ENCODE peak calls at places on chromosomes 3 and 15, in five cellular contexts. One of them, this sample, is unnamed. For H3K36me3, the result is how much of the 10 kb centered on the place peaks cover.

GRCh38 chr15:62783303-62783957 is 259.1 kb upstream of the TPM1 start:
- ATAC-seq in K562: no peak
- ATAC-seq in upper lobe of left lung: no peak
- ATAC-seq in GM12878: no peak
- ATAC-seq in PC-3: no peak
- ATAC-seq in this sample: no peak

GRCh38 chr15:67082007-67082536 is 16.7 kb downstream of the SMAD3 start:
- ATAC-seq in K562: peak
- ATAC-seq in upper lobe of left lung: no peak
- ATAC-seq in GM12878: peak
- ATAC-seq in PC-3: no peak
- ATAC-seq in this sample: no peak

GRCh38 chr3:154243353-154243752 is 80.9 kb downstream of the DHX36 start:
- ATAC-seq in K562: no peak
- ATAC-seq in upper lobe of left lung: no peak
- ATAC-seq in GM12878: no peak
- ATAC-seq in PC-3: peak
- ATAC-seq in this sample: peak

GRCh38 chr15:30859091-30859874 is 44.4 kb upstream of the FAN1 start:
- ATAC-seq in K562: peak
- ATAC-seq in upper lobe of left lung: no peak
- ATAC-seq in GM12878: peak
- ATAC-seq in PC-3: peak
- ATAC-seq in this sample: no peak

GRCh38 chr3:16207031-16207430 is 32.6 kb downstream of the GALNT15 start:
- ATAC-seq in K562: no peak
- ATAC-seq in upper lobe of left lung: no peak
- ATAC-seq in GM12878: no peak
- ATAC-seq in PC-3: no peak
- ATAC-seq in this sample: no peak

GRCh38 chr3:108494862-108495531 is 15.4 kb downstream of the MYH15 start:
- ATAC-seq in K562: no peak
- ATAC-seq in upper lobe of left lung: no peak
- ATAC-seq in GM12878: no peak
- ATAC-seq in PC-3: peak
- ATAC-seq in this sample: peak

GRCh38 chr15:34494084-34494399 is 56.4 kb upstream of the GOLGA8A start:
- ATAC-seq in K562: no peak
- ATAC-seq in upper lobe of left lung: no peak
- ATAC-seq in GM12878: no peak
- ATAC-seq in PC-3: no peak
- ATAC-seq in this sample: no peak

GRCh38 chr15:80489030-80489594 is 84.9 kb downstream of the ARNT2 start:
- ATAC-seq in K562: no peak
- ATAC-seq in upper lobe of left lung: no peak
- ATAC-seq in GM12878: no peak
- ATAC-seq in PC-3: no peak
- ATAC-seq in this sample: peak

GRCh38 chr3:100197876-100198275 is 62.9 kb upstream of the TBC1D23 start:
- ATAC-seq in K562: no peak
- ATAC-seq in upper lobe of left lung: no peak
- ATAC-seq in GM12878: no peak
- ATAC-seq in PC-3: no peak
- ATAC-seq in this sample: no peak

GRCh38 chr3:12931273-12931905 is 90.0 kb upstream of the RPL32 start:
- ATAC-seq in K562: peak
- ATAC-seq in upper lobe of left lung: no peak
- ATAC-seq in GM12878: no peak
- ATAC-seq in PC-3: no peak
- ATAC-seq in this sample: no peak

GRCh38 chr3:75295013-75295412 is 369.1 kb upstream of the FRG2C start:
- ATAC-seq in K562: no peak
- ATAC-seq in upper lobe of left lung: no peak
- ATAC-seq in GM12878: no peak
- ATAC-seq in PC-3: no peak
- ATAC-seq in this sample: no peak

GRCh38 chr3:31086698-31087097 is 192.2 kb upstream of the GADL1 start:
- ATAC-seq in K562: no peak
- ATAC-seq in upper lobe of left lung: peak
- ATAC-seq in GM12878: no peak
- ATAC-seq in PC-3: no peak
- ATAC-seq in this sample: no peak

DNA sequence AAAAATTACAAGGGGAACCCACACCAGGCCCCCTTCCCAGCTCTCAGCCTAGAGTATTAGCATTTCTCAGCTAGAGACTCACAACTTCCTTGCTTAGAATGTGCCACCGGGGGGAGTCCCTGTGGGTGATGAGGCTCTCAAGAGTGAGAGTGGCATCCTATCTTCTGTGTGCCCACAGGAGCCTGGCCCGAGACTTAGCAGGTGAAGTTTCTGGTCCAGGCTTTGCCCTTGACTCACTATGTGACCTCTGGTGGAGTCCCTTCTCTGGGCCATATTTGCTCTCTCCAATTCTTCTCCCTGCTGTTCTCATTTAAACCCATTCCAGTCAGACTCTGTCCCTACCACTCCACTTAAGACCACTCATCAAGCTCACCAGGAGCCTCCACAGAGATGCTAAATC is 18.1 kb downstream of the CLK3 start:
- ATAC-seq in K562: no peak
- ATAC-seq in upper lobe of left lung: no peak
- ATAC-seq in GM12878: no peak
- ATAC-seq in PC-3: no peak
- ATAC-seq in this sample: no peak
- H3K36me3 ChIP-seq in K562: half or more
- H3K36me3 ChIP-seq in upper lobe of left lung: half or more
- H3K36me3 ChIP-seq in GM12878: under half
- H3K36me3 ChIP-seq in PC-3: under half
- H3K36me3 ChIP-seq in this sample: under half

GRCh38 chr15:85440451-85440850 is 60.0 kb downstream of the AKAP13 start:
- ATAC-seq in K562: no peak
- ATAC-seq in upper lobe of left lung: no peak
- ATAC-seq in GM12878: peak
- ATAC-seq in PC-3: no peak
- ATAC-seq in this sample: no peak
- H3K27ac ChIP-seq in K562: no peak
- H3K27ac ChIP-seq in upper lobe of left lung: no peak
- H3K27ac ChIP-seq in GM12878: peak
- H3K27ac ChIP-seq in PC-3: no peak
- H3K27ac ChIP-seq in this sample: peak

DNA sequence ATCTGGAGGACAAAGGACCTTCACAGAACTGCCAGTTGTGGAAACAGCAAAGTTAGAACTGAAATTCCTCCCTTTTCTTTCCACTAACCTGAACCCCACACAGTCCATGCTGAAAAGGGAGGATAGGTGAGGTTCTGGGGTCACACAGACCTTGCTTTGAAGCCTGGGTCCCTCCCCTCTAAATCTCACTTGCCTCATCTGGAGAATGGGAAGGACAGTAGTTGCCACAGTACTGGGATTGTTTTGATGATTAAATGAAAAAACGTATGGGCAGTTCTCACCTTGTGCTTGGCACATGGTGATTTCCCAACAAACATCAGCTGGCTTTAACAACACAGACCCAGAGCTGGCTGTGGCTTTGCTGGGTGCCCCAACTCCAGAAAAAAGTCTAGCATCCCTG is 166.5 kb upstream of the LRIG1 start:
- ATAC-seq in K562: no peak
- ATAC-seq in upper lobe of left lung: no peak
- ATAC-seq in GM12878: no peak
- ATAC-seq in PC-3: no peak
- ATAC-seq in this sample: no peak
- H3K36me3 ChIP-seq in K562: under half
- H3K36me3 ChIP-seq in upper lobe of left lung: under half
- H3K36me3 ChIP-seq in GM12878: under half
- H3K36me3 ChIP-seq in PC-3: under half
- H3K36me3 ChIP-seq in this sample: under half

GRCh38 chr3:156797368-156797767 is 28.8 kb upstream of the LEKR1 start:
- ATAC-seq in K562: no peak
- ATAC-seq in upper lobe of left lung: no peak
- ATAC-seq in GM12878: no peak
- ATAC-seq in PC-3: no peak
- ATAC-seq in this sample: no peak

GRCh38 chr3:156793400-156793799 is 32.8 kb upstream of the LEKR1 start:
- ATAC-seq in K562: no peak
- ATAC-seq in upper lobe of left lung: no peak
- ATAC-seq in GM12878: no peak
- ATAC-seq in PC-3: no peak
- ATAC-seq in this sample: no peak

GRCh38 chr3:156793851-156794250 is 32.3 kb upstream of the LEKR1 start:
- ATAC-seq in K562: no peak
- ATAC-seq in upper lobe of left lung: no peak
- ATAC-seq in GM12878: no peak
- ATAC-seq in PC-3: no peak
- ATAC-seq in this sample: no peak

GRCh38 chr3:156792945-156793344 is 33.2 kb upstream of the LEKR1 start:
- ATAC-seq in K562: peak
- ATAC-seq in upper lobe of left lung: no peak
- ATAC-seq in GM12878: peak
- ATAC-seq in PC-3: no peak
- ATAC-seq in this sample: no peak

DNA sequence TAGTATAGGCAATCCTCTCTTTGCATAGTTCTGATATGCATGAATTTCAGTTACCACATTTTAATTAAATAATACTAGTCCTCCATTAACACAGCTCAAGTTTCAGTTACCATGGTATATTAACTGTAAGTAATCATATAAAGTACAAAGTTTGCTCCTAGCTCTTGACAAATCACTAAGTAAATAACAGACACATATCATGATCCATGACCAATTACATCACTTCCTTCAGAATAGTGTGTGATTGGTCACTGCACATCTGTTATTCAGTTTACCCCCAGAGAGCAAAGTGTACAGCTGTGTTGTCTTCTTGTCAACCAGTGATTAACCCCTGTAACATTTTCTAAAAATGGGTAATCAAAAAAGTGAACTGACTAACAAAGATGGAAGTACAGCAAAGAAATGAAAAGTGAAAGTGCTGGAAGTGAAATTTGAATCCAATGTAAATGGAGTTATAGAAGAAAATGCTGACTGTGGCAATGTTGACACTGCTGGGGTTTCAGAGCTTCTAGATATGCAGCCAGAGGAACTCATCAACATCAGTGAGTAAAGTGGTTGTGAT is 30.2 kb upstream of the LEKR1 start:
- ATAC-seq in K562: peak
- ATAC-seq in upper lobe of left lung: no peak
- ATAC-seq in GM12878: peak
- ATAC-seq in PC-3: peak
- ATAC-seq in this sample: no peak
- H3K27ac ChIP-seq in K562: no peak
- H3K27ac ChIP-seq in upper lobe of left lung: no peak
- H3K27ac ChIP-seq in GM12878: no peak
- H3K27ac ChIP-seq in PC-3: peak
- H3K27ac ChIP-seq in this sample: no peak

GRCh38 chr3:151314593-151314992 is 2.0 kb downstream of the GPR87 start:
- ATAC-seq in K562: no peak
- ATAC-seq in upper lobe of left lung: no peak
- ATAC-seq in GM12878: no peak
- ATAC-seq in PC-3: no peak
- ATAC-seq in this sample: no peak

GRCh38 chr3:151314132-151314531 is 2.5 kb downstream of the GPR87 start:
- ATAC-seq in K562: no peak
- ATAC-seq in upper lobe of left lung: no peak
- ATAC-seq in GM12878: no peak
- ATAC-seq in PC-3: no peak
- ATAC-seq in this sample: no peak

GRCh38 chr3:151315136-151315535 is 1.5 kb downstream of the GPR87 start:
- ATAC-seq in K562: no peak
- ATAC-seq in upper lobe of left lung: no peak
- ATAC-seq in GM12878: no peak
- ATAC-seq in PC-3: peak
- ATAC-seq in this sample: no peak

GRCh38 chr3:151315846-151316245 is 774 bp downstream of the GPR87 start:
- ATAC-seq in K562: no peak
- ATAC-seq in upper lobe of left lung: no peak
- ATAC-seq in GM12878: no peak
- ATAC-seq in PC-3: no peak
- ATAC-seq in this sample: no peak

DNA sequence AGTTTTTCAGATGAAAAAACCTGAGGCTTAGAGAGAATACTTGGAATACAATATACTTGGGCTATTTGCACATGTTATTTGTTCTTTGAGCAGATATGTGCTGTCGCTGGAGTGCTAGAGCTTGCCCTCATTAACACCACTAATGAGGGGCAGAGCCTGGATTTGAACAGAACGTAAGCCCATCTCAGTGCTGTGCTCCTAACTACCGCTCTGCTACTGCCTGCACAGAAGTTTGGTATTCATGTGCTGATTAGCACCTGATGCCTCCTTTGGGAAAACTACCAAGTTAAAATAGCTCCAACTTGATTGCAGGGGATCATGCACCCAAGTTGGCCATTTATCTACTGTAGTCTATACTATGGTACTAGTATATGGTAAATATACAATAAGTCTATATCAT is 3.6 kb downstream of the GPR87 start:
- ATAC-seq in K562: no peak
- ATAC-seq in upper lobe of left lung: no peak
- ATAC-seq in GM12878: no peak
- ATAC-seq in PC-3: no peak
- ATAC-seq in this sample: no peak
- H3K36me3 ChIP-seq in K562: under half
- H3K36me3 ChIP-seq in upper lobe of left lung: under half
- H3K36me3 ChIP-seq in GM12878: under half
- H3K36me3 ChIP-seq in PC-3: under half
- H3K36me3 ChIP-seq in this sample: under half